ENCODE peak calls at places on chromosome 4, in six cellular contexts. H is mammary epithelial cell, G is ascending aorta, T is neuronal stem cell, K is brain microvascular endothelial cell, F is H1. Y is an unnamed sample.

GRCh38 chr4:150242820-150243458 is 164.7 kb downstream of the DCLK2 start:
- DNase-seq in T (peak; percentile 37), F (no peak), H (no peak), G (no peak), K (peak; percentile 29), Y (no peak)

GRCh38 chr4:184163813-184164212 is 53.9 kb downstream of the ENPP6 start:
- DNase-seq in T (no peak), G (no peak), F (peak; percentile 78), K (peak; percentile 34), H (peak; percentile 28), Y (no peak)

GRCh38 chr4:40976343-40976742 is 226.6 kb downstream of the NSUN7 start:
- DNase-seq in K (no peak), T (peak; percentile 45), F (no peak), G (no peak), H (peak; percentile 42), Y (no peak)

GRCh38 chr4:176953021-176953420 is 160.3 kb upstream of the VEGFC start:
- DNase-seq in T (no peak), H (no peak), K (no peak), F (no peak), G (no peak), Y (no peak)

GRCh38 chr4:8285976-8286718 is 16.6 kb downstream of the HTRA3 start:
- DNase-seq in H (no peak), F (no peak), T (no peak), K (no peak), G (no peak), Y (no peak)

GRCh38 chr4:30535255-30535654 is 184.9 kb upstream of the PCDH7 start:
- DNase-seq in H (no peak), F (no peak), T (no peak), K (no peak), G (no peak), Y (no peak)

GRCh38 chr4:30716158-30716557 is 4.0 kb upstream of the PCDH7 start:
- DNase-seq in G (no peak), K (no peak), F (no peak), T (peak; percentile 21), H (peak; percentile 19), Y (no peak)

GRCh38 chr4:56757270-56757746 is 64.2 kb downstream of the SPINK2 start:
- DNase-seq in F (no peak), H (peak; percentile 30), G (no peak), K (peak; percentile 70), T (no peak), Y (no peak)

GRCh38 chr4:3776166-3777032 is 10.2 kb downstream of the ADRA2C start:
- DNase-seq in K (no peak), G (no peak), H (no peak), T (no peak), F (no peak), Y (no peak)

GRCh38 chr4:142959156-142959555 is 113.1 kb upstream of the INPP4B start:
- DNase-seq in G (no peak), F (no peak), T (no peak), H (peak; percentile 13), K (no peak), Y (no peak)

GRCh38 chr4:150257338-150257737 is 179.1 kb downstream of the DCLK2 start:
- DNase-seq in G (peak; percentile 46), T (no peak), F (no peak), K (no peak), H (no peak), Y (no peak)

GRCh38 chr4:54268151-54268550 is 39.1 kb downstream of the PDGFRA start:
- DNase-seq in F (no peak), T (no peak), H (peak; percentile 33), K (no peak), G (no peak), Y (no peak)

GRCh38 chr4:55854132-55854531 is 684 bp downstream of the EXOC1 start:
- DNase-seq in G (no peak), T (no peak), H (no peak), F (no peak), K (peak; percentile 7), Y (no peak)

GRCh38 chr4:83129258-83129657 is 14.7 kb upstream of the PLAC8 start:
- DNase-seq in K (no peak), T (no peak), F (no peak), H (no peak), G (no peak), Y (no peak)

GRCh38 chr4:177490769-177491168 is 48.5 kb upstream of the AGA start:
- DNase-seq in T (no peak), F (no peak), K (no peak), G (no peak), H (no peak), Y (no peak)

GRCh38 chr4:126991965-126992364 is 640.8 kb upstream of the INTU start:
- DNase-seq in K (no peak), H (peak; percentile 51), G (no peak), F (no peak), T (no peak), Y (no peak)

GRCh38 chr4:19532120-19532848 is 719.4 kb upstream of the SLIT2 start:
- DNase-seq in H (no peak), G (no peak), F (no peak), T (peak; percentile 12), K (peak; percentile 31), Y (no peak)

GRCh38 chr4:148397006-148397673 is 45.1 kb downstream of the NR3C2 start:
- DNase-seq in H (no peak), F (no peak), G (no peak), T (no peak), K (no peak), Y (no peak)

GRCh38 chr4:110624904-110625494 is 2.1 kb upstream of the PITX2 start:
- DNase-seq in K (no peak), H (no peak), G (no peak), F (no peak), T (no peak), Y (no peak)

GRCh38 chr4:141703497-141703896 is 67.1 kb downstream of the IL15 start:
- DNase-seq in K (no peak), F (no peak), G (no peak), H (no peak), T (no peak), Y (no peak)

GRCh38 chr4:137794779-137795178 is 262.5 kb upstream of the PCDH18 start:
- DNase-seq in T (no peak), F (no peak), H (peak; percentile 1), G (no peak), K (no peak), Y (no peak)

GRCh38 chr4:22695917-22696316 is 3.2 kb downstream of the GBA3 start:
- DNase-seq in H (no peak), K (no peak), G (no peak), T (no peak), F (no peak), Y (no peak)

GRCh38 chr4:143389543-143390195 is 53.0 kb downstream of the GAB1 start:
- DNase-seq in H (peak; percentile 44), K (no peak), G (no peak), T (no peak), F (no peak), Y (no peak)

GRCh38 chr4:68259191-68259590 is 13.7 kb upstream of the TMPRSS11B start:
- DNase-seq in H (peak; percentile 29), K (no peak), G (no peak), F (no peak), T (no peak), Y (no peak)

GRCh38 chr4:68257719-68258118 is 12.2 kb upstream of the TMPRSS11B start:
- DNase-seq in T (no peak), H (no peak), F (no peak), K (no peak), G (no peak), Y (no peak)

GRCh38 chr4:68250151-68250930 is 4.8 kb upstream of the TMPRSS11B start:
- DNase-seq in T (no peak), H (peak; percentile 9), K (no peak), F (no peak), G (no peak), Y (no peak)

DNA sequence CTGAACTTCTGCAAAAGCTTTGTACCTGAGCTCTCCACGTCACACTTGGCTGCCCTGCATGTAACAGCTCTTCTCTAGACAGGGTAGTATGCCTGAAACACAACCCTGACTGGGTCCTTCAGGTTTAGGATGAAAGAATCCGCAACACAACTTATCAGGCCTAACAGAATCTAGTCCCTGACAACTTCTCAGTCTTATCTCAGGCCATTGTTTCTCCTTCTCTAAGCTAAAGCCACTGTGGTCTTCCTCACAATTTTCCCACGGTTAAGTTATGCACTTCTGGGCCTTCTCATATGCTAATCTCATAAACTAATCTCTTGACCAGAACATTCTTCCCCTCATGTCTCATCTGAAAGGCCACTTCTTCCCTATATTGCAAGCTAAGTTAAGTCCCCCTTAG is 10.8 kb upstream of the TMPRSS11B start:
- DNase-seq in H (no peak), G (no peak), T (no peak), F (no peak), K (peak; percentile 14), Y (no peak)
- H3K27ac ChIP-seq in H (no peak overlapping the region), G (no peak overlapping the region), T (no peak overlapping the region), F (no peak overlapping the region), K (no peak overlapping the region), Y (no peak overlapping the region)

DNA sequence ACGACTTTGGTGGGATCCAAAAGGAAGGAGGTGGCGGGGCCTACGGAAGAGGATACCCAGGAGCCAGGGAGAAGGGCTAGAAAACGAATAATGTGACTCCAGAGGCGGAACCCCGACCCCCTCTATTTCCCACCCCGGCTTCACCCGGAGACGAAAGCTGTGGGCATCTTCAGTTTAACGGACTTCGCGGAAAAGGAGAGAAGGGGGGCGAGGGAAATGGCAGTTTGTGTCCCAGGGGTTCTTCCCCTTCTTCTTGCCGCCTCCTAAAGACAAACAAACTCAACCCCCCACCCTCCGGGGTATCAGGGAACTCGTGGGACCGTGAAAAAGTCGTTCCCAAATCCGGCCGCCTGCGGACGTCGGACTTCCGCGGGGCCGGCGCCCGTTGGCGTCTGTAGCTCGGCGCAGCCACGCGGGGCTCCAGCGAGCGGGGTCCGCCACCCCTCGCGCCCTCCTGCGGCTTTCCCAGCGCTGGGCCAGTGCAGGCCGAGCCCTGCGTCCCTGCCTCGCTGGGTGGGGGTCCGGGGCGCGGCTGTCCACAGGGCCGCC is 3.6 kb upstream of the LEF1 start:
- DNase-seq in T (peak; percentile 54), H (no peak), G (no peak), K (no peak), F (peak; percentile 62), Y (no peak)
- H3K27me3 ChIP-seq in T (peaks cover 42% of the 10 kb centered on the region), H (peaks cover 56% of the 10 kb centered on the region), G (peaks cover 14% of the 10 kb centered on the region), K (peaks cover 49% of the 10 kb centered on the region), F (peaks cover 75% of the 10 kb centered on the region), Y (peaks cover 68% of the 10 kb centered on the region)

GRCh38 chr4:39362827-39363226 is 3.3 kb downstream of the RFC1 start:
- DNase-seq in K (no peak), H (no peak), G (no peak), F (no peak), T (no peak), Y (no peak)

GRCh38 chr4:39365360-39365759 is 802 bp downstream of the RFC1 start:
- DNase-seq in F (no peak), G (no peak), K (no peak), T (no peak), H (no peak), Y (no peak)

GRCh38 chr4:39367166-39367565 is 1.0 kb upstream of the RFC1 start:
- DNase-seq in T (no peak), K (no peak), H (no peak), F (no peak), G (no peak), Y (no peak)

GRCh38 chr4:39365931-39366771 is at the start of gene RFC1:
- DNase-seq in T (peak; percentile 89), H (peak; percentile 91), G (peak; percentile 95), K (peak; percentile 89), F (peak; percentile 97), Y (peak; percentile 83)

GRCh38 chr4:39363773-39364393 is 2.3 kb downstream of the RFC1 start:
- DNase-seq in K (no peak), H (no peak), G (no peak), T (no peak), F (no peak), Y (no peak)
- H3K4me3 ChIP-seq in K (no peak overlapping the region), H (no peak overlapping the region), G (no peak overlapping the region), T (no peak overlapping the region), F (no peak overlapping the region), Y (no peak overlapping the region)

GRCh38 chr4:98996056-98996941 is 778 bp downstream of the METAP1 start:
- DNase-seq in H (peak; percentile 53), F (no peak), G (no peak), T (peak; percentile 15), K (peak; percentile 23), Y (no peak)
- H3K27ac ChIP-seq in H (peak overlapping the region; percentile 74), F (peak overlapping the region; percentile 97), G (peak overlapping the region; percentile 81), T (peak overlapping the region; percentile 96), K (peak overlapping the region; percentile 41), Y (no peak overlapping the region)

Y was measured in iPS DF 6.9.